ENCODE peak calls at places on chromosomes 5 and 9, in seven cellular contexts. A, X, D, I, E, M and Z are unnamed samples.

GRCh38 chr9:121912812-121913627 is 180.1 kb downstream of the TTLL11 start:
- DNase-seq in A (peak), X (no peak), D (no peak), I (no peak), E (no peak), M (no peak), Z (no peak)

GRCh38 chr9:81305561-81306182 is 383.7 kb downstream of the TLE1 start:
- DNase-seq in A (no peak), X (no peak), D (no peak), I (no peak), E (no peak), M (peak), Z (no peak)

GRCh38 chr9:118940477-118940876 is 428.8 kb downstream of the BRINP1 start:
- DNase-seq in A (no peak), X (no peak), D (no peak), I (no peak), E (no peak), M (no peak), Z (no peak)

GRCh38 chr9:123445116-123445515 is 89.1 kb downstream of the CRB2 start:
- DNase-seq in A (no peak), X (no peak), D (no peak), I (no peak), E (peak), M (no peak), Z (peak)

GRCh38 chr9:13992136-13992798 is 321.7 kb downstream of the NFIB start:
- DNase-seq in A (no peak), X (no peak), D (no peak), I (no peak), E (no peak), M (no peak), Z (no peak)

GRCh38 chr5:179410291-179411160 is 65.3 kb upstream of the ADAMTS2 start:
- DNase-seq in A (no peak), X (no peak), D (no peak), I (peak), E (no peak), M (no peak), Z (no peak)

GRCh38 chr9:404229-404628 is 189.6 kb downstream of the DOCK8 start:
- DNase-seq in A (no peak), X (no peak), D (no peak), I (no peak), E (no peak), M (no peak), Z (no peak)

GRCh38 chr5:172870807-172871431 is 36.9 kb downstream of the ERGIC1 start:
- DNase-seq in A (no peak), X (no peak), D (no peak), I (no peak), E (peak), M (peak), Z (no peak)

GRCh38 chr5:136332213-136332612 is 33.1 kb downstream of the TRPC7 start:
- DNase-seq in A (no peak), X (no peak), D (no peak), I (no peak), E (no peak), M (no peak), Z (no peak)

GRCh38 chr5:172508471-172509404 is 54.4 kb upstream of the SH3PXD2B start:
- DNase-seq in A (no peak), X (no peak), D (no peak), I (peak), E (no peak), M (no peak), Z (peak)

GRCh38 chr5:77367733-77368132 is 124.4 kb downstream of the WDR41 start:
- DNase-seq in A (peak), X (peak), D (no peak), I (no peak), E (peak), M (peak), Z (no peak)

GRCh38 chr5:177496111-177497010 is 1.0 kb downstream of the PDLIM7 start:
- DNase-seq in A (peak), X (peak), D (peak), I (peak), E (peak), M (peak), Z (peak)

GRCh38 chr9:79695531-79696218 is 123.9 kb downstream of the TLE4 start:
- DNase-seq in A (no peak), X (no peak), D (no peak), I (no peak), E (no peak), M (no peak), Z (no peak)

GRCh38 chr9:110996436-110997224 is 41.6 kb downstream of the LPAR1 start:
- DNase-seq in A (peak), X (no peak), D (no peak), I (no peak), E (no peak), M (peak), Z (no peak)

GRCh38 chr9:93317495-93318094 is 133.7 kb downstream of the WNK2 start:
- DNase-seq in A (no peak), X (no peak), D (no peak), I (no peak), E (no peak), M (no peak), Z (peak)

GRCh38 chr5:135341696-135342095 is 57.3 kb downstream of the MACROH2A1 start:
- DNase-seq in A (no peak), X (no peak), D (no peak), I (no peak), E (no peak), M (no peak), Z (no peak)

GRCh38 chr5:135578305-135578684 is 496 bp downstream of the CXCL14 start:
- DNase-seq in A (no peak), X (peak), D (no peak), I (peak), E (no peak), M (no peak), Z (no peak)

GRCh38 chr5:34673463-34674125 is 17.5 kb downstream of the RAI14 start:
- DNase-seq in A (no peak), X (no peak), D (no peak), I (no peak), E (no peak), M (no peak), Z (no peak)

GRCh38 chr5:83683836-83684235 is 36.8 kb downstream of the HAPLN1 start:
- DNase-seq in A (no peak), X (no peak), D (no peak), I (no peak), E (no peak), M (no peak), Z (no peak)

GRCh38 chr5:73693573-73694061 is 67.6 kb downstream of the ARHGEF28 start:
- DNase-seq in A (peak), X (peak), D (no peak), I (no peak), E (no peak), M (peak), Z (no peak)

GRCh38 chr5:107340631-107341030 is 330.1 kb downstream of the EFNA5 start:
- DNase-seq in A (no peak), X (no peak), D (no peak), I (no peak), E (no peak), M (no peak), Z (no peak)

GRCh38 chr9:125747765-125748510 is 765 bp downstream of the PBX3 start:
- DNase-seq in A (no peak), X (peak), D (no peak), I (peak), E (no peak), M (peak), Z (no peak)

GRCh38 chr5:39892708-39893107 is 467.9 kb upstream of the DAB2 start:
- DNase-seq in A (no peak), X (no peak), D (no peak), I (no peak), E (no peak), M (peak), Z (no peak)

GRCh38 chr9:93125331-93125894 is 8.6 kb downstream of the NINJ1 start:
- DNase-seq in A (no peak), X (no peak), D (no peak), I (no peak), E (no peak), M (no peak), Z (peak)

GRCh38 chr5:146667633-146668032 is 151.6 kb upstream of the GPR151 start:
- DNase-seq in A (peak), X (no peak), D (no peak), I (no peak), E (no peak), M (peak), Z (no peak)

GRCh38 chr9:136625101-136626065 is 37.3 kb upstream of the EGFL7 start:
- DNase-seq in A (peak), X (peak), D (no peak), I (peak), E (no peak), M (peak), Z (no peak)

GRCh38 chr5:9209846-9210547 is 335.9 kb downstream of the SEMA5A start:
- DNase-seq in A (peak), X (no peak), D (no peak), I (no peak), E (no peak), M (peak), Z (no peak)

GRCh38 chr9:86046930-86047341 is 52.4 kb downstream of the GOLM1 start:
- DNase-seq in A (no peak), X (no peak), D (no peak), I (no peak), E (no peak), M (no peak), Z (no peak)

GRCh38 chr5:127723571-127723970 is 20.4 kb downstream of the CCDC192 start:
- DNase-seq in A (no peak), X (no peak), D (no peak), I (no peak), E (no peak), M (peak), Z (no peak)

GRCh38 chr9:126106404-126106803 is 220.2 kb upstream of the MVB12B start:
- DNase-seq in A (no peak), X (no peak), D (no peak), I (no peak), E (no peak), M (no peak), Z (no peak)

GRCh38 chr9:38178282-38178681 is 109.3 kb upstream of the SHB start:
- DNase-seq in A (no peak), X (no peak), D (no peak), I (no peak), E (peak), M (no peak), Z (no peak)

GRCh38 chr5:73943375-73943774 is 317.4 kb downstream of the ARHGEF28 start:
- DNase-seq in A (no peak), X (no peak), D (no peak), I (no peak), E (no peak), M (no peak), Z (no peak)

GRCh38 chr5:119274024-119274766 is 81.6 kb upstream of the TNFAIP8 start:
- DNase-seq in A (peak), X (peak), D (no peak), I (no peak), E (peak), M (no peak), Z (peak)

GRCh38 chr5:138620661-138621224 is 45.5 kb upstream of the HSPA9 start:
- DNase-seq in A (no peak), X (no peak), D (no peak), I (no peak), E (no peak), M (no peak), Z (no peak)

GRCh38 chr5:138611295-138612220 is 36.4 kb upstream of the HSPA9 start:
- DNase-seq in A (no peak), X (peak), D (no peak), I (peak), E (peak), M (peak), Z (peak)

GRCh38 chr5:138615461-138615860 is 40.3 kb upstream of the HSPA9 start:
- DNase-seq in A (no peak), X (no peak), D (no peak), I (no peak), E (no peak), M (no peak), Z (no peak)

GRCh38 chr5:138622051-138622450 is 46.9 kb upstream of the HSPA9 start:
- DNase-seq in A (no peak), X (peak), D (no peak), I (no peak), E (no peak), M (no peak), Z (no peak)

GRCh38 chr5:138616508-138616907 is 41.3 kb upstream of the HSPA9 start:
- DNase-seq in A (no peak), X (no peak), D (no peak), I (no peak), E (no peak), M (no peak), Z (no peak)
- H3K23ac ChIP-seq in A (no peak), X (no peak), D (no peak), I (no peak), E (no peak), M (no peak), Z (no peak)

DNA sequence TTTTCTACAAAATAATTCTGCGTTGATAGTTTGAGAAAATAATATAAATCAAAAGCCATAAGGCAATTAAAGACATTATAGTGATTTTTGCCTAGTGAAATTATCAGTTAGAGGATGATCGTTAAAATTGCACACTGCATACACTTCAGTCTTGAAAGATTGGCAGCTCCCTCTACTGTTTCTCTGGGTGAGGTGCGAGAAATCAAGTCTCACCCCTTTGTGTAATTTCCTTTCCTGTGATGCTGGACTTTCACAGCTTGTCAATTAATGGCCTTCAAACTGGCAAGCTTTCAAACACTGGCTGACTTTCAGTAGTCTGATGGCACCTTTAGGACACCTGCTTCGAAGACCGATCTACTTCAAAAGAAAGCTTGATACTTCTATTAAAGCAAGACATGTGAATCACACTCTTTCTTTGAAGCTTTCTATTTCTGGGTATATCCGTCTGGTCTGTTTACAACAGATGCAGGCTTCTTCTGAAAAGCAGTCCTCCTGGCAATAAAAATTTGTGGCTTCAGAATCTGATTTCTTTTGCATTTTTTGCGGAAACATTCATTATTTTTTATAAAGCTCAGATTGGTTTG is 706.8 kb upstream of the PTPRD start:
- DNase-seq in A (no peak), X (peak), D (peak), I (no peak), E (no peak), M (peak), Z (no peak)
- H3K23ac ChIP-seq in A (no peak), X (no peak), D (no peak), I (no peak), E (no peak), M (no peak), Z (no peak)

DNA sequence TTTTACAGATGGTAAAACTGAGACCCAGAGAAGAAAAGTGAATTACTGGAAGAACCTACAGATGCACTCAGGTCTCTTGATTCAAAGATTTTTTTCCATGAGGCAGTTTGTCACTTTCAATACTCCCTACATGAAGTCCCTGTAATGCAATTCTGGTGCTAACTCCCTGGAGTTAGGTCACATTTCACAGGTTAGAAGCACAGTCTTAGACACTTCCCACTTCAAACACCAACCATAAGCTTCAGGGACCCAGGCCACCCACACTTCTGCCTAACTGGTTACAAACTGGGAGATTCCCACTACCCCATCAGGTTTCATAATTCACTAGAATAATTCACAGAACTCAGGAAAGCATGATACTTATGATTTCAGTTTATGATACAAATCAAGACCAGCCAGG is 29.0 kb upstream of the FOXI1 start:
- DNase-seq in A (no peak), X (no peak), D (no peak), I (no peak), E (no peak), M (no peak), Z (no peak)
- H3K23ac ChIP-seq in A (no peak), X (no peak), D (no peak), I (no peak), E (no peak), M (no peak), Z (no peak)

GRCh38 chr9:90141723-90142122 is 500.9 kb downstream of the DIRAS2 start:
- DNase-seq in A (peak), X (peak), D (no peak), I (no peak), E (no peak), M (peak), Z (no peak)

GRCh38 chr9:90137824-90138223 is 504.8 kb downstream of the DIRAS2 start:
- DNase-seq in A (no peak), X (no peak), D (no peak), I (no peak), E (no peak), M (no peak), Z (no peak)

GRCh38 chr9:90140131-90140818 is 502.3 kb downstream of the DIRAS2 start:
- DNase-seq in A (no peak), X (no peak), D (no peak), I (no peak), E (no peak), M (no peak), Z (no peak)

DNA sequence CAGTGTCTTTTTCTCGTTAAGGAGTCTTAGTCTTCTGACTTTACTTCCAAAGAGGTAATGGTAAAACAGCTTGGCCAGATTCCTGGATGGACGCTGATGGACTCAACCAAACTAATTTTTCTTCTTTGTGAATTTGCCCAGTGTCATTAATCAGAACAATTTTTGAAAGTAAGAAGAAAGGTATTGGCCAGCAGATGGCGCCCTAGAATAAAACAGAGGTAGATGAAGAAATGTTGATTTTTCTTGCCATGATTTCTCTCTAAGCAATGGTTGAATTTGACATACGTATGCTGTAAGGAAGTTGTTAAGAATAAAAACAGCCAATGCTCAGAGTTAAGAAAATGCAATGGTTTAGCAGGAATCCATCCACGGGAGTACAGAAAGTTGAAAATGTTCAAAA is 500.0 kb downstream of the DIRAS2 start:
- DNase-seq in A (peak), X (peak), D (peak), I (peak), E (peak), M (peak), Z (no peak)
- H3K23ac ChIP-seq in A (no peak), X (no peak), D (no peak), I (no peak), E (no peak), M (no peak), Z (no peak)

GRCh38 chr9:134453776-134454175 is 127.5 kb downstream of the RXRA start:
- DNase-seq in A (no peak), X (no peak), D (no peak), I (no peak), E (no peak), M (no peak), Z (no peak)

GRCh38 chr9:134455951-134456739 is 129.9 kb downstream of the RXRA start:
- DNase-seq in A (peak), X (peak), D (no peak), I (no peak), E (peak), M (peak), Z (no peak)

GRCh38 chr9:134454386-134454978 is 128.2 kb downstream of the RXRA start:
- DNase-seq in A (no peak), X (no peak), D (no peak), I (no peak), E (no peak), M (peak), Z (no peak)

GRCh38 chr9:134455537-134455936 is 129.3 kb downstream of the RXRA start:
- DNase-seq in A (no peak), X (no peak), D (no peak), I (no peak), E (no peak), M (no peak), Z (no peak)

GRCh38 chr9:134455010-134455409 is 128.8 kb downstream of the RXRA start:
- DNase-seq in A (no peak), X (no peak), D (no peak), I (no peak), E (no peak), M (no peak), Z (no peak)
- H3K23ac ChIP-seq in A (peak), X (no peak), D (peak), I (no peak), E (no peak), M (no peak), Z (no peak)